ENCODE peak calls at places on chromosomes 2 and 18, in nine cellular contexts. H, W, R, O, E, D, X, Q and F are unnamed samples. For H3K36me3, the result is how much of the 10 kb centered on the place peaks cover.

GRCh38 chr2:156124458-156124857 is 208.1 kb downstream of the NR4A2 start:
- DNase-seq in D (no peak), E (no peak), O (no peak), W (no peak), H (no peak), R (no peak), Q (no peak), X (no peak), F (no peak)

GRCh38 chr2:192146069-192147006 is 48.4 kb downstream of the TMEFF2 start:
- DNase-seq in D (no peak), Q (no peak), R (peak), E (no peak), H (no peak), W (peak), X (peak), O (no peak), F (no peak)

GRCh38 chr18:8341481-8342230 is 267.6 kb upstream of the RAB12 start:
- DNase-seq in D (no peak), R (peak), O (peak), H (no peak), Q (no peak), W (peak), E (no peak), X (peak), F (no peak)

GRCh38 chr2:17107131-17107530 is 411.1 kb downstream of the RAD51AP2 start:
- DNase-seq in H (no peak), R (peak), O (no peak), D (no peak), Q (no peak), W (no peak), E (no peak), X (no peak), F (no peak)

GRCh38 chr2:136308621-136309020 is 190.7 kb upstream of the CXCR4 start:
- DNase-seq in D (no peak), W (no peak), R (no peak), O (no peak), H (no peak), E (no peak), X (no peak), Q (no peak), F (no peak)

GRCh38 chr2:75311993-75312392 is 112.7 kb upstream of the TACR1 start:
- DNase-seq in O (no peak), E (no peak), R (no peak), H (no peak), Q (no peak), X (no peak), D (no peak), W (no peak), F (peak)

GRCh38 chr18:5768454-5768853 is 126.9 kb downstream of the TMEM200C start:
- DNase-seq in D (no peak), E (no peak), X (no peak), R (no peak), W (no peak), H (no peak), O (no peak), Q (no peak), F (no peak)

GRCh38 chr2:26682155-26682554 is 10.4 kb upstream of the KCNK3 start:
- DNase-seq in E (no peak), H (peak), X (peak), Q (no peak), D (no peak), R (peak), O (no peak), W (no peak), F (peak)

GRCh38 chr18:74775239-74775638 is 177.6 kb downstream of the ZNF407 start:
- DNase-seq in Q (no peak), O (no peak), H (no peak), D (no peak), R (peak), E (no peak), X (peak), W (peak), F (no peak)

GRCh38 chr2:72057308-72057707 is 90.4 kb downstream of the CYP26B1 start:
- DNase-seq in O (no peak), R (no peak), W (no peak), E (no peak), X (no peak), D (no peak), Q (no peak), H (no peak), F (no peak)

GRCh38 chr2:211649331-211649730 is 889.3 kb downstream of the ERBB4 start:
- DNase-seq in Q (no peak), E (no peak), D (no peak), W (no peak), H (no peak), R (no peak), O (no peak), X (no peak), F (no peak)

GRCh38 chr2:20382965-20383800 is 32.5 kb upstream of the PUM2 start:
- DNase-seq in Q (no peak), E (peak), O (no peak), D (no peak), X (peak), W (peak), H (no peak), R (peak), F (no peak)

GRCh38 chr2:61134141-61134540 is 27.8 kb upstream of the C2orf74 start:
- DNase-seq in X (no peak), E (no peak), Q (no peak), O (no peak), W (no peak), D (no peak), R (no peak), H (no peak), F (no peak)

GRCh38 chr18:41537666-41538065 is 417.4 kb upstream of the PIK3C3 start:
- DNase-seq in D (no peak), Q (no peak), O (no peak), E (no peak), R (peak), X (no peak), H (no peak), W (no peak), F (no peak)

GRCh38 chr18:62720766-62721613 is 5.6 kb downstream of the PHLPP1 start:
- DNase-seq in W (no peak), O (no peak), E (no peak), D (no peak), X (no peak), H (no peak), Q (no peak), R (no peak), F (no peak)

GRCh38 chr2:200616193-200616592 is 30.4 kb downstream of the AOX1 start:
- DNase-seq in X (no peak), Q (no peak), E (no peak), H (no peak), R (no peak), W (no peak), O (no peak), D (no peak), F (no peak)

DNA sequence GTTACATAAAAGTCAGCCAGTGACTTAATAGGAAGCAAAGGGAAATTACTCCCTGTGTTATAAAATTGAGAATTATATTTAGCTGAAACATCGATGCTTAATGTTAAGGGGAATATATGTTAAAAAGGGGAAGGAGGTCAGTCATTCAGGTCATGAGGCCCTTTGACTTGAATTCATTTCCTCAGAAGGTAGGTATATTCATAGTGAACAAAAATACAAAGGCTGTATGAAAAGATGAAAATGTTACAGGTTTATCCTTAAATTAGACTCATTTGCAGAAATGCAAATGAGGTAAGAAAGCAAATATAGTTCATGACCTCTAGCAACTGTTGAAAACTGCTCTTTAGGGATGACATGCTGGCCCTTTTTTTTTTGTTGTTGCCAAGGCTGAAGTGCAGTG is 20.8 kb downstream of the MSH6 start:
- DNase-seq in W (no peak), O (no peak), D (no peak), Q (no peak), R (no peak), X (no peak), H (no peak), E (no peak), F (no peak)
- H3K36me3 ChIP-seq in W (half or more), O (under half), D (half or more), Q (under half), R (half or more), X (half or more), H (under half), E (half or more), F (half or more)

GRCh38 chr18:79729611-79730010 is 50.0 kb downstream of the CTDP1 start:
- DNase-seq in X (no peak), Q (no peak), D (no peak), W (no peak), E (no peak), O (no peak), R (no peak), H (no peak), F (no peak)
- H3K36me3 ChIP-seq in X (under half), Q (under half), D (half or more), W (under half), E (under half), O (under half), R (half or more), H (under half), F (half or more)

DNA sequence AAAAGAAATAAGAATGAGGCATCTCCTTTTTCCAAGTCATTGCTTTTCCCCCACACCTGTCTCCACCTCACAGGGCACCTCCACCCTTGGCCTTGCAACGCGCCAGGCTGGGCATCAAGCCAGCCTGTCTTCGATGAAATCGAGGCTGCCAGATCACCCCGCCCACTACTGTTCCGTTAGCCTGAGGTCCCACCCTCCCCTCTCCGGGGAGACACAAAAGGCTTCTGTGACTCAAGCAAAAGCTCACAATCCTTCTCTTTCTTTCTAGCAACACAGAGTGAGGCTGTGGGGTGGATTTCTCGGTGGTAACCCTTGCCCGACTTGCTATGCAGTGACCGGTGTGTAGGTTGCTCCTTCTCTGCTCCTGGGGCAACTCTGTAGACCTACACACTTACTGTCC is 9.9 kb downstream of the TNP1 start:
- DNase-seq in O (no peak), X (peak), W (no peak), R (no peak), E (no peak), D (no peak), Q (no peak), H (peak), F (no peak)
- H3K36me3 ChIP-seq in O (under half), X (under half), W (under half), R (under half), E (under half), D (under half), Q (under half), H (under half), F (under half)

DNA sequence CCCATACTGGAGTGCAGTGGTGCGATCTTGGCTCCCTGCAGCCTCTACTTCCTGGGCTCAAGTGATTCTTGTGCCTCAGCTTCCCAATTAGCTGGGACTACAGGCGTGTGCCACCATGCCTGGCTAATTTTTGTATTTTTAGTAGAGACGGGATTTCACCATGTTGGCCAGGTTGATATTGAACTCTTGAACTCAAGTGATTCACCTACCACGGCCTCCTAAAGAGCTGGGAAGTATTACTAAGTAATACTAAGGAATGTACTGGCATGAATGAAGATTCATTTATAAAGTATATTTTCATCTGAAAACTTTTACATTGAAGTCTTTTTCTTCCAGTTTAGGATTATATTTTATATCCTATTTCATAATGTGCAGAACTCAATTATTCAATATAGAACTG is 38.1 kb downstream of the NUP35 start:
- DNase-seq in H (no peak), W (peak), R (no peak), O (no peak), D (no peak), X (peak), Q (no peak), E (no peak), F (no peak)
- H3K36me3 ChIP-seq in H (under half), W (under half), R (half or more), O (under half), D (under half), X (under half), Q (under half), E (under half), F (half or more)

DNA sequence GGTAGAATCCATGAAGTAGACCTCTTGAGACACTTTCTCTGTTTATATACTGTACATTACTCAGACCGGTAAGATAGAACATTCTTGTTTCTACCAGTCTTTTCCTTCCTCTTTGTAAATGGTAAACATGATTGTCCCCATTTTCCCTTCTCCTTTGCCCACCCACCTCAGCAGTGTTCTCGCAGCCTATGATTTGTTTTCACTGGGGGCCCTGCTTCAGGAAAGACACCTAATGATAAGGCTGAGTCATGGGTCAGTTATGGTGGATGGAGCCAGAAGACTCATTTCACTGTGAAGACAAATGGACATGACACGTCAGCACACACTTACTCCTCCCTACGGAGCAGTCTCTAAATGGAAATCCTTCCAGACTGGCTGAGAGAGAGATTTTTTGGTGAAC is 23.7 kb downstream of the CENPO start:
- DNase-seq in Q (peak), R (peak), H (no peak), D (no peak), O (no peak), W (peak), E (no peak), X (peak), F (peak)
- H3K36me3 ChIP-seq in Q (under half), R (half or more), H (under half), D (half or more), O (under half), W (under half), E (under half), X (under half), F (half or more)